ENCODE peak calls at places on chromosomes 16 and 17, in nine cellular contexts. T is mesothelial cell of epicardium, F is fibroblast of pulmonary artery, Y is progenitor cell of endocrine pancreas, Z is neural crest cell, N is heart right ventricle, X is astrocyte of the spinal cord, S is Calu3, H is breast epithelium. K is an unnamed sample.

GRCh38 chr17:28807925-28808641 is 34.5 kb downstream of the FAM222B start:
- DNase-seq in T (no peak), F (peak), Y (no peak), Z (no peak), N (no peak), X (peak), S (peak), H (no peak), K (no peak)

GRCh38 chr16:11005611-11005975 is 61.2 kb downstream of the CLEC16A start:
- DNase-seq in T (no peak), F (peak), Y (no peak), Z (no peak), N (no peak), X (no peak), S (no peak), H (no peak), K (no peak)

GRCh38 chr16:8960788-8961109 is 3.0 kb downstream of the USP7 start:
- DNase-seq in T (no peak), F (no peak), Y (no peak), Z (no peak), N (no peak), X (no peak), S (no peak), H (no peak), K (no peak)

GRCh38 chr16:86680137-86680536 is 101.8 kb downstream of the FOXL1 start:
- DNase-seq in T (no peak), F (peak), Y (no peak), Z (no peak), N (no peak), X (peak), S (no peak), H (no peak), K (no peak)

GRCh38 chr17:65495255-65496060 is 66.0 kb downstream of the AXIN2 start:
- DNase-seq in T (no peak), F (no peak), Y (peak), Z (no peak), N (no peak), X (peak), S (no peak), H (no peak), K (no peak)

GRCh38 chr17:83101805-83102480 is 22.5 kb downstream of the METRNL start:
- DNase-seq in T (no peak), F (no peak), Y (no peak), Z (no peak), N (no peak), X (no peak), S (no peak), H (no peak), K (no peak)

GRCh38 chr17:39591958-39592954 is 15.5 kb downstream of the NEUROD2 start:
- DNase-seq in T (peak), F (peak), Y (peak), Z (peak), N (peak), X (peak), S (peak), H (no peak), K (no peak)

GRCh38 chr16:84593825-84594724 is 23.8 kb downstream of the COTL1 start:
- DNase-seq in T (no peak), F (peak), Y (no peak), Z (no peak), N (no peak), X (peak), S (no peak), H (no peak), K (peak)

GRCh38 chr17:28124962-28125361 is 82.5 kb downstream of the NLK start:
- DNase-seq in T (no peak), F (no peak), Y (no peak), Z (no peak), N (no peak), X (no peak), S (no peak), H (no peak), K (no peak)

GRCh38 chr16:86396918-86397317 is 113.4 kb upstream of the FOXF1 start:
- DNase-seq in T (no peak), F (peak), Y (no peak), Z (no peak), N (no peak), X (peak), S (no peak), H (no peak), K (no peak)

GRCh38 chr17:4501295-4501949 is 2.7 kb downstream of the SPNS2 start:
- DNase-seq in T (no peak), F (no peak), Y (no peak), Z (no peak), N (no peak), X (no peak), S (no peak), H (no peak), K (no peak)
- TF ChIP-seq CTCF in T (no peak), F (no peak), Y (no peak), Z (no peak), N (no peak), X (no peak), S (no peak), H (no peak), K (no peak)

DNA sequence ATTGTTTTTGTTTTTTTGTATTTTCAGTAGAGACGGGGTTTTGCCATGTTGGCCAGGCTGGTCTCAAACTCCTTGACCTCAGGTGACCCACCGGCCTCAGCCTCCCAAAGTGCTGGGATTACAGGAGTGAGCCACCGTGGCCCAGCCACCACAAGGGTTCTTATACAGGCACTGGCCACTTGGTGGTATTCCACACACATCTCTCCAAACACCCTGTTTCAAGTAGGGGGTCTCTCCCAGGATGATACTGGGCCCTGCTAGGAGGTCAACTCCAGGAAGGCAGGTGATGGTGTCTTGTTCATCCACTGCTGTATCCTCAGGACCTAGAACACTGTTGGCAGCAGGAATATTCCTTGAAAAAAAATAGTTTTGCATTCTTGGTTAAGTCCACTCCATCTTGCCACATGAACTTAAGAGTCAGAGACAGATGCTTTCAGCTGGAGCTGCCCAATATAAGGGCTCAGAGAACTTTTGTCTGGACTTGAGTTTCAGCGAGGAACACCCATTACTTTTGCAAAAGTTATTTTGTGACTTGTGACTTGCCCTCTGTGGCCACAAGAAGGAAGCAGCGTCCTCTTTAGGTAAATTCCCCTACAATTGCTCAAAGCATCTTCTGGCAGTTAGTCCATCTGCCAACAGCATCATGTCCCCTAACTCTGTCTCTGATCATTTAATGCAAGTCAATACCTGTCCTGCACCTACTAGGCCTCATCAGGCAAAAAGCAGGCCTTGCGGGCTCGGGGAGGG is 7.4 kb upstream of the EEF2K start:
- DNase-seq in T (no peak), F (no peak), Y (no peak), Z (no peak), N (no peak), X (no peak), S (no peak), H (no peak), K (no peak)
- TF ChIP-seq CTCF in T (no peak), F (no peak), Y (no peak), Z (no peak), N (no peak), X (peak), S (no peak), H (no peak), K (no peak)

DNA sequence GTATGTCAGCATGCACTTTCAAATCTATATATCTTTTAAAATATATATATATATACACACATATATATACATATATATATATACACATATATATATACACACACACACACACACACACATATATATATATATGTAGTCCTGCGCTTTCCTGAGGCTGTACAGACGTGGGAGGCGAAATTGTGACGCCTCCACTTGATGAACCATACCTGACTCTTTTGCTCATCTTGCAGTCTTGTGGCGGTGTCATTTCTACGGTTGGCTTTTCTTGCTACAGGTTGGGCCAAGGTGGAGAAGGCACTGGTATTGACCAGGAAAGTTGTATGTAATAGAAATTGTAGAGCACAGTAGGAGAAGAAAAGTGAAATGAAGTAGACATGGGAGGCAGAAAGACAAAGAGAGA is 88.2 kb downstream of the RBFOX1 start:
- DNase-seq in T (no peak), F (no peak), Y (no peak), Z (no peak), N (no peak), X (no peak), S (no peak), H (no peak), K (no peak)
- TF ChIP-seq CTCF in T (no peak), F (no peak), Y (no peak), Z (no peak), N (no peak), X (no peak), S (no peak), H (no peak), K (no peak)

GRCh38 chr17:76540381-76541300 is 797 bp downstream of the PRCD start:
- DNase-seq in T (peak), F (peak), Y (peak), Z (peak), N (peak), X (peak), S (peak), H (peak), K (peak)
- TF ChIP-seq CTCF in T (no peak), F (peak), Y (peak), Z (peak), N (peak), X (no peak), S (peak), H (peak), K (no peak)

GRCh38 chr17:56863974-56864373 is 30.0 kb downstream of the DGKE start:
- DNase-seq in T (no peak), F (no peak), Y (no peak), Z (peak), N (no peak), X (no peak), S (no peak), H (no peak), K (no peak)

GRCh38 chr17:56868716-56869115 is 34.8 kb downstream of the DGKE start:
- DNase-seq in T (no peak), F (no peak), Y (no peak), Z (no peak), N (no peak), X (no peak), S (no peak), H (no peak), K (no peak)

GRCh38 chr17:56867948-56868376 is 34.0 kb downstream of the DGKE start:
- DNase-seq in T (no peak), F (peak), Y (no peak), Z (no peak), N (no peak), X (no peak), S (no peak), H (no peak), K (no peak)

GRCh38 chr17:56866076-56866475 is 32.1 kb downstream of the DGKE start:
- DNase-seq in T (no peak), F (no peak), Y (no peak), Z (no peak), N (no peak), X (no peak), S (no peak), H (no peak), K (no peak)

DNA sequence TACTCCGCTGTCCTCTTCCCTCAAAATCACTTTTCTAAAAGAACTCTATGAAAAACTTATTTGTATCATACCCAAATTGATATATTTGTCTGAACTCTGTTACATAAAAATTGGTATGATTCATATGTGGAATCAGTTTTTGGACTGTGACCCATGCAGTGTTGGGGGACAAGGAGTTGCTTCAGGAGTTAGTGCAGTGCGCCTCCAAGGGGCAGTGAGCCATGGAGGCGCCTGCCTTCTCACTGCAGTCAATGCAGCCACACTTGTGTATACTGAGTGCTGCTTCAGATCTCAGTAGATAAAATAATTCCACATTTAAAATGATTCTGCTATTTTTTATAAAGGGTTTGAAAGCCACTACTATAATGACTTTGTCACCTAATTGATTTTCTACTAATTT is 32.5 kb downstream of the DGKE start:
- DNase-seq in T (no peak), F (no peak), Y (no peak), Z (no peak), N (no peak), X (no peak), S (no peak), H (no peak), K (no peak)
- TF ChIP-seq CTCF in T (no peak), F (no peak), Y (no peak), Z (no peak), N (no peak), X (no peak), S (no peak), H (no peak), K (no peak)

GRCh38 chr16:68592466-68593337 is 52.4 kb upstream of the CDH3 start:
- DNase-seq in T (no peak), F (peak), Y (no peak), Z (no peak), N (no peak), X (no peak), S (no peak), H (no peak), K (no peak)

GRCh38 chr16:68596266-68596665 is 48.8 kb upstream of the CDH3 start:
- DNase-seq in T (no peak), F (no peak), Y (no peak), Z (no peak), N (no peak), X (no peak), S (no peak), H (no peak), K (no peak)

DNA sequence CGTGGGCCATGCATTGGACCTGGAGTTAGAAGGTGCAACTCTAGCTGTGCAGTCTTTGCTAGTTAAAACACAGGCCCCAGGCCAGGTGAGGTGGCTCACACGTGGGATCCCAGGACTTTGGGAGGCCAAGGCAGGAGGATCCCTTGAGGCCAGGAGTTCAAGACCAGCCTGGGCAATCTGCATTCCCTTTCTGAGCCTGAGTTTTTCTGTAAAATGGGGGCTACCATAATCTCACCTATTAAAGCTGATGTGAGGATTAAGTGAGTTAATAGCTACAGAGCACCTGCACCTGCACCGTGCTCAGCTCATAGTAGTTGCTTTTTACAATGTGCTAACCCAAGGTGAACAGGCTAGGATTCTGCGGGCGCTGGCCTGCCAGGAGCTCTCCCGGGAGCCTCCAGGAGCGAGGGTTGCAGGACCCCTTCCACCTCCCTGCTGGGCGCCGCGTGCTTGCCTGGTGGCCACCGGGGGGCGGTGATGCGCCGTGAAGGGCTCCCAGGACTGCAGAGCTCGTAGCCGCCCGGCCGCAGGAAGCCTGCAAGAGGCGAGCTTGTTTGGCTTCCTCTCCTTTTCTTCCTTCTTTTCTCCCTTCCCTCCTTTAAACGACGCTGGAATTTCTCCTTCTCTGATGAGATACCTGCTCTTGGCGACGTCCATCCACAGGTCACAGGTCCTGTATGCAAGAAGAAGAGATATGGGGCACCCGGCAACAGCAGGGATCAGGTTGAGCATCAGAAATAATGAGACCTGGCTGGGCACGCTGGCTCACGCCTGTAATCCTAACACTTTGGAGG is 51.3 kb downstream of the ZFP90 start:
- DNase-seq in T (peak), F (peak), Y (peak), Z (peak), N (no peak), X (peak), S (peak), H (peak), K (peak)
- TF ChIP-seq CTCF in T (peak), F (peak), Y (peak), Z (peak), N (peak), X (peak), S (peak), H (peak), K (peak)

GRCh38 chr17:73783382-73783766 is 139.1 kb upstream of the SDK2 start:
- DNase-seq in T (no peak), F (no peak), Y (no peak), Z (no peak), N (no peak), X (no peak), S (no peak), H (no peak), K (no peak)

GRCh38 chr17:73785466-73785865 is 141.2 kb upstream of the SDK2 start:
- DNase-seq in T (no peak), F (no peak), Y (no peak), Z (no peak), N (no peak), X (no peak), S (no peak), H (no peak), K (no peak)

GRCh38 chr17:73782231-73782630 is 138.0 kb upstream of the SDK2 start:
- DNase-seq in T (no peak), F (no peak), Y (no peak), Z (no peak), N (no peak), X (no peak), S (no peak), H (no peak), K (no peak)

GRCh38 chr17:73784015-73784603 is 139.9 kb upstream of the SDK2 start:
- DNase-seq in T (no peak), F (no peak), Y (no peak), Z (no peak), N (no peak), X (no peak), S (no peak), H (no peak), K (no peak)

GRCh38 chr17:73782641-73783381 is 138.6 kb upstream of the SDK2 start:
- DNase-seq in T (no peak), F (no peak), Y (no peak), Z (no peak), N (no peak), X (no peak), S (no peak), H (no peak), K (no peak)
- TF ChIP-seq CTCF in T (no peak), F (no peak), Y (peak), Z (peak), N (no peak), X (no peak), S (no peak), H (no peak), K (no peak)

K was measured in spleen.